ENCODE peak calls at places on chromosomes 13 and 19, in seven cellular contexts. O is K562, I is H1, V is GM12878, G is SK-N-SH, T is Panc1, R is HepG2. A is an unnamed sample.

GRCh38 chr13:106617561-106617960 is 49.6 kb upstream of the ARGLU1 start:
- DNase-seq in O (no peak), I (no peak), V (no peak), G (no peak), T (no peak), R (no peak), A (no peak)

GRCh38 chr19:15378529-15379082 is 981 bp downstream of the AKAP8 start:
- DNase-seq in O (no peak), I (no peak), V (no peak), G (peak), T (no peak), R (peak), A (no peak)

GRCh38 chr19:35349614-35350521 is 2.2 kb downstream of the FFAR1 start:
- DNase-seq in O (no peak), I (peak), V (no peak), G (no peak), T (no peak), R (no peak), A (no peak)

GRCh38 chr19:44684892-44685847 is 13.8 kb upstream of the CEACAM16 start:
- DNase-seq in O (peak), I (no peak), V (no peak), G (no peak), T (no peak), R (peak), A (peak)

GRCh38 chr19:15178629-15179308 is 22.0 kb downstream of the NOTCH3 start:
- DNase-seq in O (no peak), I (peak), V (no peak), G (no peak), T (no peak), R (no peak), A (no peak)

GRCh38 chr13:45537506-45537905 is 72.8 kb downstream of the COG3 start:
- DNase-seq in O (no peak), I (no peak), V (no peak), G (no peak), T (no peak), R (no peak), A (no peak)

GRCh38 chr13:49652691-49653305 is 24.5 kb downstream of the ARL11 start:
- DNase-seq in O (peak), I (peak), V (no peak), G (peak), T (no peak), R (peak), A (peak)

GRCh38 chr19:12788682-12789097 is 2.6 kb upstream of the JUNB start:
- DNase-seq in O (no peak), I (no peak), V (peak), G (peak), T (no peak), R (peak), A (no peak)

GRCh38 chr19:10617409-10618121 is 7.8 kb upstream of the SLC44A2 start:
- DNase-seq in O (peak), I (no peak), V (no peak), G (peak), T (no peak), R (no peak), A (no peak)

GRCh38 chr19:13633109-13633508 is 126.8 kb upstream of the CACNA1A start:
- DNase-seq in O (no peak), I (no peak), V (no peak), G (no peak), T (no peak), R (peak), A (no peak)

GRCh38 chr13:79512950-79513349 is 32.0 kb downstream of the NDFIP2 start:
- DNase-seq in O (no peak), I (no peak), V (no peak), G (no peak), T (no peak), R (no peak), A (no peak)

GRCh38 chr19:43425567-43426392 is 11.1 kb downstream of the TEX101 start:
- DNase-seq in O (no peak), I (no peak), V (no peak), G (no peak), T (no peak), R (no peak), A (peak)

DNA sequence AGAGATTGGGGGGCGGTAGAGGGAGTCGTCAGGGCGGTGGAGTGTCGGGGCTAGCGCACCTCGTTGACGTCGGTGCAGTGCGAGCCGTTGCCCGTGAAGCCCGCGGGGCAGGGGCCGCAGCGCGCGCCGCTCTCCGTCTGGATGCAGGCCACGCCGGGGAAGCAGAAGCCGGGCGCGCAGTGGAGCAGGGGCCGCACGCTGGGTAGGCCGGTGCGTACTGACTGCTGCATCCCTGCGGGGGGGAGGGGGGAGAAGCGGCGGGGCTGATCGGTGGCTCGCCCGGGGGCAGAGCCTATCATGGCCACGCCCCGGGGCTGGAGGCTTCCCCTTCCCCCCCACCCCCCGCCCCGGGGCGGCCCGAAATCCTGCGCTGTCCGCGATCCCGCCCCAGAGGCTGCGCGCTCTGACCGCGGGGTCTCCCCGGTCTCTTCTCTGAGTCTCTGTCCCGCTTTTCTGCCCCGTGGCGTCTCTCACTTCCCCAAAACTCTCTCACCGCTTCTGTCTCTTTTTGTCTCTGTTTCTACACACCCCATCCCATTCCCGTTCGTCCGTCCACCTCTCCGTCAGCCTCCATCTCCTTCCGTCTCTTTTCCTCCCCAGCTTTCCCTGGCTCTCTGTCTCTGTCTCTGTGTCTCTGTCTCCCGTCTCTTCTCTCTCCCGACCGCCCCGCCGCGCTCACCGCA is 1.1 kb downstream of the COMP start:
- DNase-seq in O (peak), I (peak), V (no peak), G (peak), T (no peak), R (no peak), A (no peak)
- H3K27ac ChIP-seq in O (no peak), I (no peak), V (no peak), G (no peak), T (no peak), R (no peak), A (no peak)

GRCh38 chr13:94966380-94966779 is 254.0 kb upstream of the SOX21 start:
- DNase-seq in O (no peak), I (no peak), V (no peak), G (peak), T (no peak), R (no peak), A (no peak)
- TF ChIP-seq SIN3A in O (no peak), I (no peak), V (no peak), G (no peak), T (no peak), R (no peak), A (no peak)

GRCh38 chr19:48332662-48333466 is 7.5 kb downstream of the EMP3 start:
- DNase-seq in O (peak), I (peak), V (peak), G (peak), T (no peak), R (peak), A (peak)

GRCh38 chr19:48325265-48325910 is at the start of gene EMP3:
- DNase-seq in O (peak), I (peak), V (peak), G (no peak), T (no peak), R (no peak), A (peak)

GRCh38 chr19:48332351-48332661 is 7.0 kb downstream of the EMP3 start:
- DNase-seq in O (no peak), I (no peak), V (no peak), G (no peak), T (no peak), R (no peak), A (no peak)

GRCh38 chr19:48330012-48330681 is 4.8 kb downstream of the EMP3 start:
- DNase-seq in O (peak), I (peak), V (peak), G (peak), T (no peak), R (no peak), A (no peak)

DNA sequence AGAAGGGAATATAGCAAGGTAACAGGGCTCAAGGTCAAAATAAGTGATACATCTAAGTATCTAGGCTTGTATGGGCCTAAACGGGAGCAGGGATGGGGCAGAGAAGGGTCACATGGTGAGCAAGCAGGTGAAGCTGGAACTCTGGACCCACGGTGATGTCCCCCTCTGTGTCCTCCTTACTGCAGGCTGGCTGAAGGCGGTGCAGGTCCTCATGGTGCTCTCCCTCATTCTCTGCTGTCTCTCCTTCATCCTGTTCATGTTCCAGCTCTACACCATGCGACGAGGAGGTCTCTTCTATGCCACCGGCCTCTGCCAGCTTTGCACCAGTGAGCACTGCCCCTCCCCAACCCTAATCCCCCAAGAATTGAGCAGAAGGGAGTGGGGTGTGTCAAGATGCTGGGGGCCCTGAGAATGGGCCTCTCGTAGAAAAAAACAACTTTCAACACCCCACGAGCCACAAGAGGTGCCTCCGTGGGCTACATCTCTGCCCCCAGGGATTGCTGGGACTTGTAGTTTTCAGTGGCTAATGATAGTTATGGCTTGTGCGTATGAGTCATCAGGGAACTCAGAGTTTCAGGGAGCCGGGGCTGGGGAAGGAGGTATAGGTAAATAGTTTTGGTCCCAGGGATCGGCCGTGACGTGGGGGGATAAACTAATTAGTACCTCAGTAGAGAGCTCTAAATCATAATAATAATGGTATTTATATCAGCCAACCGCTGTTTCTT is 4.0 kb downstream of the EMP3 start:
- DNase-seq in O (peak), I (no peak), V (peak), G (no peak), T (no peak), R (no peak), A (no peak)
- H3K4me3 ChIP-seq in O (no peak), I (no peak), V (peak), G (peak), T (no peak), R (no peak), A (no peak)

GRCh38 chr19:50359432-50359818 is 6.0 kb downstream of the NAPSA start:
- DNase-seq in O (no peak), I (no peak), V (no peak), G (no peak), T (no peak), R (no peak), A (no peak)
- H3K27ac ChIP-seq in O (peak), I (no peak), V (peak), G (no peak), T (no peak), R (no peak), A (no peak)

GRCh38 chr19:54455786-54456422 is 6.9 kb downstream of the LENG8 start:
- DNase-seq in O (peak), I (no peak), V (no peak), G (no peak), T (no peak), R (no peak), A (no peak)
- TF ChIP-seq SIN3A in O (no peak), I (no peak), V (no peak), G (no peak), T (no peak), R (no peak), A (no peak)

DNA sequence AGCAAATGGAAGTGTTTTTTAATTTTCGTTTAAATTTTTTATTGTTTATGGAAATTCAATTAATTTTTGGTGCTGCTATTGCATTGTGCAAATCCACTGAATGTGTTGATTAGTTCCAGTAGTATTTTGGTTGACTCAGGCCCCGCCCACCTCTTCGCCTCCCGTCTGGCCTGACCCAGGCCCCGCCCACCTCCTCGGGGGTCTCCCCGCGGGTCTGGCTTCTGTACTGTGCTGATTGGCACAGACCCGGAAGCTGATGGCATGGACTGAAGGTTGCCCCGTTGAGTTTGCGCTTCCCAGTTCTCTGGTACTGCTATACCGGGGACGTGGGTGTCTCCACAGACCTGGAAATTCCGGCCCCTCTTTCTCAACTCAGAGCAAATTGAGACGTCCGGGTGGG is 14.6 kb downstream of the ZNF701 start:
- DNase-seq in O (no peak), I (no peak), V (no peak), G (no peak), T (no peak), R (no peak), A (no peak)
- H3K4me3 ChIP-seq in O (no peak), I (no peak), V (no peak), G (no peak), T (no peak), R (no peak), A (no peak)

GRCh38 chr19:40420766-40421467 is 4.9 kb downstream of the SERTAD1 start:
- DNase-seq in O (peak), I (peak), V (no peak), G (peak), T (no peak), R (peak), A (peak)

GRCh38 chr19:40423938-40424337 is 1.9 kb downstream of the SERTAD1 start:
- DNase-seq in O (no peak), I (no peak), V (no peak), G (no peak), T (no peak), R (no peak), A (no peak)

GRCh38 chr19:40421468-40421778 is 4.4 kb downstream of the SERTAD1 start:
- DNase-seq in O (no peak), I (no peak), V (no peak), G (no peak), T (no peak), R (no peak), A (no peak)

GRCh38 chr19:40423227-40423566 is 2.6 kb downstream of the SERTAD1 start:
- DNase-seq in O (no peak), I (no peak), V (no peak), G (no peak), T (no peak), R (no peak), A (no peak)

GRCh38 chr19:40422428-40423226 is 3.2 kb downstream of the SERTAD1 start:
- DNase-seq in O (no peak), I (no peak), V (no peak), G (peak), T (no peak), R (no peak), A (no peak)
- H3K27ac ChIP-seq in O (no peak), I (no peak), V (no peak), G (peak), T (peak), R (no peak), A (peak)

DNA sequence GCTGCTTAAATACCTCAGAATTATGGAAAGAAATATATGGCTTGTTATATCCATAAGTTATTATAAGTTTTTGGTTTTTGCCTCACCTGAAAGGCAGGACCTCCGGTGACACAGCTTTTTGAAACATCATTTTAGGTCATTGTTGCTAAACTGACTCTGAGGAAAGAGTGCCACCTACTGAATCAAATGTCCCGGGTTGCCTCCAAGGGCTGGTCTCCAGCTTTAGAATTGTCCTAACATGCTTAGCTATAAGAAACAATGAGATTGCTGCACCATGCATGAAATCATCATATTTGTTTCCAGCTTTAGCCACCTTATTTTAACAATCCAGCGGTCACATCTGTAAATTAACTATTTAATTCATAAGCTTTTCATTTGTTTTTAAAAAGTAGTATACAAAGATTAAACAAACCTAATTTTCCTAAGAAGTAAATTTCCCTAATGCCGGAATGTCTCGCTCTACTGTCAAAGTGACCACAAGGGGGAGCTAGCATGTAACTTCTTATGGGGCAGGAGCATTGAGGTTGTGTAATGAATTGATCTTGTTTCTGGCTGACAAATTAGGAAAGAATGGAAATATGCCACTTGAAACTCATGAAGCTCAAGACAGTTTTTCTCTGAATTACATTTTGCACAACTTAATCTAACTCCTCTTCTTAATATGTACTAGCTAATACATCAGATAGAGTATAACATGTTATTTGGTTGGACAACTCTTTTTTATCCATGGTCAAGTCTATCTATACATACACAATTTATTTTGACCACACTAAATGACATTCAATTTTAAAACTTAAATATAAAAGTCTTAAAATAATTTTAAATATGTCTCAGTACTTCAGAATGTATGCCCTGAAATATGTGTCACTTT is 6.7 kb upstream of the PCDH17 start:
- DNase-seq in O (peak), I (no peak), V (no peak), G (peak), T (no peak), R (peak), A (no peak)
- TF ChIP-seq SIN3A in O (no peak), I (no peak), V (no peak), G (no peak), T (no peak), R (no peak), A (no peak)

DNA sequence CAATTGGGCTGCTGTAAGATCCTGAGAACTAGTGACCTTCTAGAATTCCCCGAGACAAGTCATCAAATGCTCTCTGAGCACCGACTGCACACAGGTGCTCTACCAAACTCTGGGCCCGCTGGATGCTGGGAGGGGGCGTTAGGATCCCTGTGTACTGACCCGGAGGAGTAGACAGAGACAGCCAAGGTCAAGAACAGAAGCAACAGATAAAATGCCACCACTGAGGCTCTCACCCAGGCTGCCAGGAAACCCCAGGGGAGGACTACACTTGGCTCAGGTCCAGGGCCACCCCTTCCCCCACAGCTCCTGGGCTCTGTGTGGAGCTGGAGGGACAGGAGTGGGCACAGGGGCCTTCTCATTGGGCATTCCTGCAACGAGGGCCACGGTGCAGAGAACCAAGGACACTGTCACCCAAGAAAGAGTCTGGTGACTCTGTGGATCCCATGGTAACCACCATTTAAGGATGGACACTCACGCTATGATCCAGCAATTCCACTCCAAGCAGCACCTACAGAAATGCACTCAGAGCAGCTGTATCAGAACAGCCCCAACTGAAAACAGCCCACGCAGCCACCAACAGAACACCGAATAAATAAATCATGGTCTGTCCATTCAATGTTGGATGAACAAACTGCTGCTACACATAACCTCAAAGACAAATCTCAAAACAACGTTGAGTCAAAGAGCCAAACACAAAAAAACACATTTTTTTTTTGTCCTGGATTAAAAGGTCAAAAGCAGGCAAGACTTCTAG is 16.8 kb upstream of the SLC35E1 start:
- DNase-seq in O (no peak), I (no peak), V (no peak), G (no peak), T (no peak), R (no peak), A (no peak)
- H3K4me3 ChIP-seq in O (peak), I (no peak), V (peak), G (no peak), T (no peak), R (no peak), A (no peak)

A was measured in HCT116.